ENCODE peak calls at places on chromosomes 4 and X, in eight cellular contexts. P is PC-9, B is stomach, F is A549, E is bronchial epithelial cell, O is MM.1S, N is AG10803, K is psoas muscle. S is an unnamed sample.

GRCh38 chr4:24915121-24915922 is 2.5 kb upstream of the CCDC149 start:
- DNase-seq in P (no peak), K (no peak), B (no peak), O (no peak), F (no peak), N (no peak), E (no peak), S (peak)

GRCh38 chrX:148024425-148025148 is 43.5 kb downstream of the FMR1NB start:
- DNase-seq in N (no peak), O (no peak), F (no peak), K (no peak), E (no peak), P (no peak), B (no peak), S (no peak)

GRCh38 chr4:181874582-181874981 is 368.6 kb upstream of the TENM3 start:
- DNase-seq in K (no peak), O (no peak), E (no peak), N (no peak), F (no peak), P (no peak), B (no peak), S (no peak)

GRCh38 chr4:128308986-128309385 is 21.4 kb upstream of the PGRMC2 start:
- DNase-seq in B (no peak), K (no peak), P (no peak), O (no peak), E (no peak), N (peak), F (no peak), S (no peak)

GRCh38 chr4:90922174-90922573 is 795.0 kb downstream of the CCSER1 start:
- DNase-seq in O (no peak), K (no peak), B (no peak), F (no peak), N (no peak), P (no peak), E (no peak), S (no peak)

GRCh38 chr4:16884673-16885460 is 13.6 kb downstream of the LDB2 start:
- DNase-seq in E (no peak), K (no peak), N (no peak), F (no peak), B (no peak), P (no peak), O (no peak), S (no peak)

GRCh38 chrX:49754238-49754857 is 58.6 kb upstream of the PAGE1 start:
- DNase-seq in B (peak), N (peak), P (peak), O (peak), F (peak), E (peak), K (peak), S (no peak)

GRCh38 chrX:50920132-50920531 is 9.6 kb downstream of the BMP15 start:
- DNase-seq in O (no peak), F (no peak), N (peak), K (no peak), E (peak), B (no peak), P (no peak), S (no peak)

GRCh38 chr4:78864405-78865024 is 74.7 kb downstream of the PAQR3 start:
- DNase-seq in P (no peak), E (peak), N (peak), F (peak), B (no peak), K (no peak), O (peak), S (peak)

GRCh38 chrX:42680651-42681050 is 97.3 kb downstream of the PPP1R2C start:
- DNase-seq in F (no peak), K (no peak), N (peak), B (no peak), P (no peak), O (no peak), E (no peak), S (no peak)

GRCh38 chrX:47078129-47079043 is at the start of gene RGN:
- DNase-seq in E (no peak), P (no peak), K (peak), O (no peak), N (peak), B (peak), F (no peak), S (peak)

GRCh38 chr4:73438582-73439215 is 2.7 kb downstream of the AFP start:
- DNase-seq in N (no peak), K (no peak), B (no peak), E (no peak), P (no peak), F (no peak), O (no peak), S (no peak)
- H3K4me3 ChIP-seq in N (no peak), K (no peak), B (no peak), E (no peak), P (no peak), F (no peak), O (no peak), S (no peak)

GRCh38 chr4:13525606-13526281 is 18.6 kb downstream of the NKX3-2 start:
- DNase-seq in P (no peak), B (no peak), K (no peak), N (no peak), E (no peak), O (no peak), F (no peak), S (peak)
- H3K4me3 ChIP-seq in P (no peak), B (no peak), K (no peak), N (no peak), E (no peak), O (no peak), F (no peak), S (no peak)

DNA sequence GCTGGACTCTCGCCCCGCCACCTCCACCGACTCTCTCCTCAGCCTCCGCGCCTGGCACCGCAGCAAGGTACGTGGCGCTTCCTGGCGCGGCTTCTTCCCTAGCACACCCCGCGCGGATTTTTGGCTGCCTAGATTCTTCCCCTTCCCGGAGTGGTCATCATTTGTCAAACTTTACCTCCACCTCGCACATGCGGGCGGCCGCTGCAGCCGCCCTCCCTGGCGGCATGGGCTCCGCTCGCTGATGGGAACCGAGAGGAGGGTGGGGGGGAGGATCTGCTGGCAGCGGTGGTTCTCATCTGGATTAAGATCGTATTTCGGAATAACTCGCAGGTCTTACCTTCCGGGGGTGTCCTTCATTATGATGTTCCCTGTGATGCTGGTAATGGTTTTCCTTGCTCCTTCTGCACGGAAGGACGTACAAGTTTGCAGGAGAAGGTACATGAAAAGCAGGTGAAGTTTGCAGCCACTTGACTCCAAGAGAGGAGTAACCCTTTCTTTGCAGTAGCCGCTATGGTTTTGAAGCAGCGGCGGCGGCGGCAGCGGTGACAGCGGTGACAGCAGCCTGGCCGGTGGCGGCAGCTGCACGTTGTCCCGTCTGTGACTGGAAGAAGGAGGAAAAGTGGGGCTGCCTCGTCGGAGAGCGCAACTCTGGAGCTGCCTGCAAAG is 2183.9 kb upstream of the TENM3 start:
- DNase-seq in E (no peak), B (no peak), F (peak), O (peak), N (no peak), P (no peak), K (peak), S (peak)
- H3K4me3 ChIP-seq in E (peak), B (peak), F (peak), O (peak), N (peak), P (peak), K (peak), S (peak)

GRCh38 chr4:42399393-42399792 is 2.1 kb downstream of the SHISA3 start:
- DNase-seq in K (no peak), B (no peak), F (no peak), O (no peak), E (no peak), N (no peak), P (no peak), S (peak)
- H3K4me3 ChIP-seq in K (peak), B (no peak), F (no peak), O (no peak), E (no peak), N (no peak), P (no peak), S (no peak)

GRCh38 chr4:67608047-67608446 is 49.5 kb downstream of the STAP1 start:
- DNase-seq in E (no peak), N (no peak), O (peak), B (no peak), P (no peak), K (no peak), F (no peak), S (no peak)
- H3K4me3 ChIP-seq in E (no peak), N (no peak), O (peak), B (no peak), P (no peak), K (no peak), F (no peak), S (no peak)

DNA sequence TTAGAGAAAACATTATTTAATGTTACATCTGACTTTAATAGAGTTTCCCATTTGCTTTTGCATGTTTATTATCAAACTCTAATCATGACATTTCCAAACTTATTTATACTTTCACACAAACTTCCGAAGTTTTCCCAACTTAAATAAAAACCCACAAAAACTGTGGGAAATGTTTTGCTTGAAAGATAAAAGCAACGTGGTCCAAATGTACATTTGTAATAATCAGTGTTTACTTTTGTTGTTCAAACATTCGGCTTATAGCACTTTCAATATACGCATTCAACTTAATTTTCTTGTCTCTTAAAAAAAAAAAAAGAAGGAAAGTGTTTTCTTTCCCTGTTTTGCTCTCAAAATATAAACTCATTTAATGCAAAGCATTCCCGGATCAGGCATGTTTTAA is 51.0 kb downstream of the STX18 start:
- DNase-seq in B (no peak), E (no peak), F (no peak), N (no peak), O (no peak), P (no peak), K (no peak), S (no peak)
- H3K4me3 ChIP-seq in B (no peak), E (no peak), F (no peak), N (no peak), O (peak), P (no peak), K (no peak), S (no peak)

GRCh38 chr4:152629908-152630307 is 49.9 kb downstream of the TMEM154 start:
- DNase-seq in P (no peak), N (no peak), K (no peak), B (no peak), E (no peak), O (no peak), F (no peak), S (no peak)
- H3K4me3 ChIP-seq in P (no peak), N (no peak), K (no peak), B (no peak), E (no peak), O (no peak), F (no peak), S (no peak)